ENCODE peak calls at places on chromosomes 13 and 19, in ten cellular contexts. L, P, I, W, K, Z, G, M, X and S are unnamed samples.

GRCh38 chr19:30604657-30605056 is 232.5 kb downstream of the ZNF536 start:
- DNase-seq in Z (no peak), I (no peak), M (no peak), W (no peak), G (no peak), L (no peak), P (no peak), K (no peak), X (no peak), S (no peak)

GRCh38 chr13:27425151-27425917 is 915 bp downstream of the GTF3A start:
- DNase-seq in W (no peak), I (no peak), X (no peak), K (no peak), L (no peak), M (no peak), P (no peak), Z (peak; percentile 5), G (peak; percentile 38), S (peak; percentile 16)

GRCh38 chr19:42538841-42539709 is 10.8 kb upstream of the CEACAM1 start:
- DNase-seq in I (no peak), X (no peak), Z (no peak), P (no peak), M (no peak), W (peak; percentile 28), K (no peak), L (no peak), G (no peak), S (no peak)

GRCh38 chr13:110797230-110797877 is 83.9 kb downstream of the ING1 start:
- DNase-seq in G (peak; percentile 54), W (no peak), L (peak; percentile 44), K (no peak), I (no peak), M (no peak), X (no peak), P (no peak), Z (no peak), S (no peak)

GRCh38 chr13:110397445-110397844 is 90.4 kb downstream of the COL4A2 start:
- DNase-seq in M (no peak), I (no peak), W (no peak), G (peak; percentile 80), Z (peak; percentile 88), P (no peak), X (no peak), L (peak; percentile 92), K (no peak), S (peak; percentile 48)

GRCh38 chr13:74134777-74135305 is 637 bp upstream of the KLF12 start:
- DNase-seq in Z (peak; percentile 74), W (peak; percentile 54), M (no peak), K (peak; percentile 67), G (peak; percentile 77), P (no peak), X (peak; percentile 31), I (no peak), L (no peak), S (peak; percentile 27)

GRCh38 chr19:14715841-14716240 is 26.0 kb downstream of the ZNF333 start:
- DNase-seq in W (no peak), G (no peak), Z (no peak), K (no peak), L (no peak), P (no peak), X (no peak), I (no peak), M (no peak), S (no peak)

GRCh38 chr19:10861118-10861651 is 10.2 kb upstream of the CARM1 start:
- DNase-seq in K (peak; percentile 58), M (no peak), X (no peak), Z (peak; percentile 29), G (peak; percentile 60), I (no peak), P (peak; percentile 54), L (peak; percentile 43), W (no peak), S (peak; percentile 76)

GRCh38 chr19:37401078-37401477 is 30.2 kb downstream of the ZNF527 start:
- DNase-seq in W (no peak), X (no peak), M (no peak), Z (no peak), L (no peak), K (no peak), P (no peak), G (no peak), I (no peak), S (no peak)

DNA sequence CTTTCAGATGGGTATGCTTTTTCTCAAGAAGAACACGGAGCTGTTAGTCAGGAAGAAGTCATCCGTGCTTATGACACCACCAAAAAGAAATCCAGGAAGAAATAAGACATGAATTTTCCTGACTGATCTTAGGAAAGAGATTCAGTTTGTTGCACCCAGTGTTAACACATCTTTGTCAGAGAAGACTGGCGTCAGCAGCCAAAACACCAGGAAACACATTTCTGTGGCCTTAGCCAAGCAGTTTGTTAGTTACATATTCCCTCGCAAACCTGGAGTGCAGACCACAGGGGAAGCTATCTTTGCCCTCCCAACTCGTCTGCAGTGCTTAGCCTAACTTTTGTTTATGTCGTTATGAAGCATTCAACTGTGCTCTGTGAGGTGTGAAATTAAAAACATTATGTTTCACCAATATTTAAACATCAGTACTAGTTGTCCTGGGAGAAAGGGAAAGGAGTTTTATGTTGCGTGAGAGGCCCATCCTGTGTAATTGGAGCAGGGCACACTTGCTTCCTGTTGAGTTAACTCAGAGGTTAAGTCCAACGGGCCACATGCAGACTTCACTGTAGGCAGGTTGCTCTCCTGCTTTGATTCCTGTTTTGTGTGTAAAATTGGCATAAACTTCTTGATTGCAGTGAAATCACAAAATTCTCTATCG is 31.8 kb downstream of the SHISA2 start:
- DNase-seq in X (no peak), M (peak; percentile 61), Z (peak; percentile 58), I (no peak), W (no peak), K (no peak), L (peak; percentile 70), G (peak; percentile 83), P (no peak), S (no peak)
- H3K4me3 ChIP-seq in X (no peak overlapping the region), M (no peak overlapping the region), Z (no peak overlapping the region), I (no peak overlapping the region), W (no peak overlapping the region), K (no peak overlapping the region), L (no peak overlapping the region), G (no peak overlapping the region), P (no peak overlapping the region), S (no peak overlapping the region)

DNA sequence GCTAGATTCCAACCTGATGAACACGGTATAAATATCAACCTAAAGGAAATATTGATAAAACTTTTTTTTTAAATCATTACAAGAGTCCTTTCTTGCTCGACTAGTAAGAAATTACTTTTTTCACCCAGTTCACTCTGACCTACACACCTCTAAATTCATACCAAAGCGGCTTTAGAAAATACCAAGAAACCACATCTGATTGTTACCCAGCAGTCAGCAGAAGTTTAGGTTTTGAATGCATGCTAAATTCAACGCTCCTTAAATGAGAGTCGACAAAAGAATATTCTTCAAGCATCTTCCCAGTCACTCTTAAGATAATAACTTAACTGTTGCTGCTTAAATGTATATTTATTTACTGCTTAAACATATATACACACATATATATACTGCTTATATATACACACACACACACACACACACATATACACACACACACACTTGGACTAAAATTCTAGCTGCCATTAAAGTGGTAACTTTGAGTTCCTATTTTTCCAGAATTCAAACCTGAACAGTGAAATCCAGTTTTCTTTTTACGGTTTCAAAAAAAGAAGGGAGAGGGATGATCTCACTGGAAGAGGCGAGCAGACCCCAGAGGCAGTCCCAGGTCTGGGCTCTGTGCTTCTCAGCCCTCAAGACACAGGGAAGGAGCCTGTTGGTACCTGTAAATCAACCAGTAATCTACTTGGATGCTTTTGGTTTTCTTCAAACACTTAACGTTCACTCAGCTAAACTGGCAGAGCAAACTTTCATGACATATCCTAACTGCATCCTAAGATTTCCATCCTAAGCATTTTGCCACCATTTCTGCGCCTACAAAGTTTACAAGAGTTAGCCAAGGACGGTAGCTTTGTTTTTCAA is 1.7 kb downstream of the STK24 start:
- DNase-seq in P (no peak), Z (peak; percentile 45), L (no peak), K (no peak), X (no peak), I (no peak), M (no peak), W (no peak), G (peak; percentile 43), S (no peak)
- H3K4me3 ChIP-seq in P (peak overlapping the region; percentile 95), Z (peak overlapping the region; percentile 92), L (peak overlapping the region; percentile 63), K (peak overlapping the region; percentile 96), X (peak overlapping the region; percentile 99), I (peak overlapping the region; percentile 83), M (peak overlapping the region; percentile 81), W (peak overlapping the region; percentile 98), G (peak overlapping the region; percentile 92), S (no peak overlapping the region)

GRCh38 chr13:29524176-29524575 is 71.3 kb downstream of the SLC7A1 start:
- DNase-seq in M (no peak), K (no peak), X (no peak), Z (no peak), L (peak; percentile 96), P (no peak), G (no peak), W (no peak), I (no peak), S (no peak)

GRCh38 chr13:29524641-29525040 is 70.8 kb downstream of the SLC7A1 start:
- DNase-seq in I (no peak), Z (no peak), K (no peak), L (no peak), G (no peak), P (no peak), X (no peak), W (no peak), M (no peak), S (no peak)

GRCh38 chr13:29522044-29522685 is 73.3 kb downstream of the SLC7A1 start:
- DNase-seq in M (peak; percentile 98), W (no peak), Z (peak; percentile 87), I (no peak), G (peak; percentile 98), X (no peak), P (no peak), L (peak; percentile 97), K (no peak), S (no peak)

GRCh38 chr13:29521336-29521735 is 74.2 kb downstream of the SLC7A1 start:
- DNase-seq in L (no peak), P (no peak), K (no peak), X (no peak), W (no peak), Z (no peak), G (no peak), I (no peak), M (no peak), S (no peak)

GRCh38 chr13:29523199-29523931 is 72.1 kb downstream of the SLC7A1 start:
- DNase-seq in K (no peak), W (no peak), M (no peak), L (peak; percentile 95), Z (no peak), G (peak; percentile 92), P (no peak), I (no peak), X (no peak), S (no peak)
- H3K4me3 ChIP-seq in K (no peak overlapping the region), W (no peak overlapping the region), M (no peak overlapping the region), L (no peak overlapping the region), Z (peak overlapping the region; percentile 36), G (no peak overlapping the region), P (no peak overlapping the region), I (no peak overlapping the region), X (no peak overlapping the region), S (no peak overlapping the region)

DNA sequence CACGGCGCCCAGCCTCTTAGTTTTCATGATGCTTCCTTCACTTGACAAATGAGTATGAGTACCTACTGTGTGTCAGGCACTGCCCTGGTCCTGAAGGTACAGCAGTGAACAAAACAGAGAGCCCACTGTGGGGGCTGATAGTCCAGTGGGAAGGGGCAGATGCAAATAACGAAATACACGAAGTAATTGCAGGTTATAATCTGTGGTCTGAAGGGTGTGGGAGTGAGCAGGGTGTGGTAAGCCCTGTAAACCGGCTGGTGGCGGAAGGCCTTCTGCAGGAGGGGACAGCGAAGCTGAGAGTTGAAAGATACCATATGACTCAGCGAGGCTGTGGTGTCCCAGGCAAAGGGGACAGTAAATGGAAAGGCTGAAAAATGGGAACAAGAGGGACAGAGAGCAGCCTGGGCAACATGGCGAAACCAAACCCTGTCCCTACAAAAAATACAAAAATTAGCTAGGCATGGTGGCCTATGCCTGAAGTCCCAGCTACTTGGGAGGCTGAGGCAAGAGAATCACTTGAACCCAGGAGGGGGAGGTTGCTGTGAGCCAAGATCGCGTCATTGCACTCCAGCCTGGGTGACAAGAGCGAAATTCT is 60.5 kb downstream of the MAP4K1 start:
- DNase-seq in L (no peak), W (no peak), X (no peak), M (no peak), G (no peak), P (no peak), K (peak; percentile 29), I (no peak), Z (no peak), S (no peak)
- H3K4me3 ChIP-seq in L (no peak overlapping the region), W (no peak overlapping the region), X (no peak overlapping the region), M (no peak overlapping the region), G (no peak overlapping the region), P (no peak overlapping the region), K (no peak overlapping the region), I (no peak overlapping the region), Z (no peak overlapping the region), S (no peak overlapping the region)